ENCODE peak calls at places on chromosomes 13 and 19, in seven cellular contexts. N is psoas muscle, T is esophagus squamous epithelium, F is lung, K is left ventricle myocardium inferior, O is mesenchymal stem cell, G is SK-N-MC. M is an unnamed sample.

GRCh38 chr19:676343-677105 is at the start of gene FSTL3:
- DNase-seq in K (no peak), T (no peak), N (peak), F (no peak), G (no peak), O (peak), M (no peak)

GRCh38 chr13:37429976-37430375 is 168.6 kb downstream of the POSTN start:
- DNase-seq in O (peak), G (no peak), N (no peak), K (no peak), F (no peak), T (no peak), M (no peak)

GRCh38 chr19:18782559-18783225 is 8.4 kb downstream of the COMP start:
- DNase-seq in K (no peak), G (no peak), F (no peak), T (no peak), N (no peak), O (no peak), M (no peak)

GRCh38 chr13:113110048-113110851 is 4.7 kb downstream of the F7 start:
- DNase-seq in O (no peak), G (no peak), T (no peak), F (no peak), K (no peak), N (no peak), M (no peak)

GRCh38 chr13:27252467-27252866 is 1.1 kb downstream of the RPL21 start:
- DNase-seq in K (no peak), N (no peak), F (no peak), G (no peak), O (no peak), T (no peak), M (no peak)

GRCh38 chr19:46924874-46925547 is 64.2 kb downstream of the ARHGAP35 start:
- DNase-seq in O (no peak), G (no peak), K (no peak), N (no peak), F (no peak), T (no peak), M (no peak)

GRCh38 chr19:2685204-2685704 is 17.2 kb downstream of the GNG7 start:
- DNase-seq in K (no peak), T (no peak), N (no peak), G (no peak), O (no peak), F (no peak), M (no peak)

GRCh38 chr13:110338441-110339101 is 31.5 kb downstream of the COL4A2 start:
- DNase-seq in F (no peak), O (peak), T (no peak), N (no peak), G (no peak), K (peak), M (peak)

GRCh38 chr13:20342326-20342725 is 110.2 kb upstream of the GJB6 start:
- DNase-seq in K (no peak), T (no peak), O (no peak), G (no peak), N (no peak), F (no peak), M (no peak)

GRCh38 chr19:18297308-18297707 is 15.9 kb upstream of the JUND start:
- DNase-seq in F (no peak), G (no peak), N (no peak), K (no peak), O (peak), T (no peak), M (no peak)

GRCh38 chr19:50639121-50640112 is at the start of gene SYT3:
- DNase-seq in N (no peak), K (peak), G (no peak), O (no peak), T (no peak), F (no peak), M (peak)

GRCh38 chr13:109985871-109986270 is 199.5 kb upstream of the IRS2 start:
- DNase-seq in F (no peak), K (no peak), T (no peak), N (no peak), O (no peak), G (no peak), M (no peak)

GRCh38 chr13:114074671-114075315 is 57.6 kb downstream of the RASA3 start:
- DNase-seq in N (no peak), K (no peak), G (no peak), T (no peak), F (no peak), O (no peak), M (no peak)

GRCh38 chr19:58294743-58295374 is 10.3 kb upstream of the ERVK3-1 start:
- DNase-seq in F (no peak), G (no peak), T (no peak), K (no peak), N (no peak), O (no peak), M (no peak)

GRCh38 chr19:11256189-11256588 is 6.1 kb downstream of the DOCK6 start:
- DNase-seq in F (no peak), T (no peak), K (peak), O (peak), G (no peak), N (no peak), M (no peak)

GRCh38 chr19:55703790-55704215 is 28.8 kb downstream of the EPN1 start:
- DNase-seq in K (no peak), G (no peak), T (no peak), F (no peak), N (no peak), O (no peak), M (peak)

GRCh38 chr13:113737803-113738202 is 21.2 kb upstream of the TMEM255B start:
- DNase-seq in K (no peak), O (no peak), F (no peak), G (no peak), N (no peak), T (no peak), M (no peak)

GRCh38 chr19:50823389-50824042 is at the start of gene KLK1:
- DNase-seq in F (no peak), G (no peak), N (no peak), O (no peak), T (no peak), K (no peak), M (no peak)

GRCh38 chr19:1400281-1401137 is 833 bp downstream of the GAMT start:
- DNase-seq in K (peak), N (peak), F (no peak), O (peak), T (no peak), G (no peak), M (no peak)

GRCh38 chr13:63304497-63304896 is 1888.8 kb upstream of the PCDH20 start:
- DNase-seq in O (no peak), G (no peak), K (no peak), T (no peak), N (no peak), F (no peak), M (no peak)

GRCh38 chr13:20773194-20774080 is at the start of gene EEF1AKMT1:
- DNase-seq in K (peak), N (peak), F (peak), O (peak), G (no peak), T (peak), M (peak)

GRCh38 chr13:111031531-111031961 is 83.6 kb upstream of the ARHGEF7 start:
- DNase-seq in O (peak), T (no peak), K (no peak), N (peak), G (no peak), F (no peak), M (no peak)

GRCh38 chr19:48271531-48272151 is 1.8 kb downstream of the ZNF114 start:
- DNase-seq in T (no peak), K (peak), G (no peak), N (peak), F (peak), O (peak), M (peak)

GRCh38 chr19:31110331-31110730 is 238.9 kb downstream of the TSHZ3 start:
- DNase-seq in G (no peak), T (no peak), N (no peak), K (no peak), O (peak), F (no peak), M (peak)

GRCh38 chr13:52899206-52899605 is 50.8 kb upstream of the PCDH8 start:
- DNase-seq in T (no peak), N (no peak), F (no peak), G (no peak), K (no peak), O (no peak), M (no peak)

GRCh38 chr13:36244990-36245389 is 30.6 kb upstream of the SOHLH2 start:
- DNase-seq in T (no peak), K (no peak), F (no peak), G (no peak), O (no peak), N (no peak), M (no peak)

GRCh38 chr19:51259348-51260245 is 8.7 kb downstream of the SIGLECL1 start:
- DNase-seq in T (no peak), F (no peak), N (no peak), O (peak), K (peak), G (no peak), M (peak)

GRCh38 chr19:40578442-40578908 is 1.8 kb downstream of the SHKBP1 start:
- DNase-seq in T (no peak), G (no peak), O (peak), K (no peak), N (no peak), F (no peak), M (peak)

GRCh38 chr19:3852614-3853254 is 16.1 kb downstream of the ZFR2 start:
- DNase-seq in G (no peak), O (peak), F (no peak), T (no peak), K (no peak), N (no peak), M (peak)
- H3K27ac ChIP-seq in G (no peak), O (no peak), F (no peak), T (no peak), K (no peak), N (no peak), M (no peak)

DNA sequence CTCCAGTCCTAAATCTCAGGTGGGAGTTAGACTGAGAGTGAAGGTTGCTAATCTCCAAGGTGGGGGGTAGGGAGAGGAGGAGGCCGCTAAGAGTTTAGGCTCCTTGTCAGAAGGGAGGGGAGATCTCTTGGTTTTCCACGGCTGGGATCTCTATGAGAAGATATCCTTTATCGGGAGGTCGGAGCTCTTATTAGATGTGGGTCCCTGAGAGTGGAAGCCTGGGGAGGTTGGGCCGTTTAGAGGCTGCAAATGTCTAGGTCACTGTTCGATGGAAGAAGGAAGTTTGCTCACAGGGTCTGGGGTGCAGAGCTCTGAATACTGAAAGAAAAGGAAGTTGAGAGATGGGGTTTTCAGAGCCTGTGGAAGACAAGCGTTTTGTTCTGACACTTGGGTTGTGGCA is 3.8 kb downstream of the MYADM start:
- DNase-seq in K (no peak), T (no peak), O (peak), G (no peak), F (no peak), N (no peak), M (no peak)
- H3K27ac ChIP-seq in K (peak), T (no peak), O (no peak), G (no peak), F (no peak), N (no peak), M (no peak)

GRCh38 chr19:43754312-43754561 is 525 bp downstream of the SMG9 start:
- DNase-seq in K (no peak), N (no peak), T (peak), F (no peak), G (no peak), O (no peak), M (no peak)

GRCh38 chr19:43751466-43752220 is 3.1 kb downstream of the SMG9 start:
- DNase-seq in G (no peak), K (no peak), N (no peak), T (no peak), O (peak), F (no peak), M (no peak)

GRCh38 chr19:43749898-43750297 is 4.9 kb downstream of the SMG9 start:
- DNase-seq in T (no peak), K (no peak), N (no peak), F (no peak), G (no peak), O (no peak), M (no peak)

GRCh38 chr19:43754562-43755255 is at the start of gene SMG9:
- DNase-seq in N (peak), T (peak), O (peak), F (peak), K (peak), G (peak), M (peak)

DNA sequence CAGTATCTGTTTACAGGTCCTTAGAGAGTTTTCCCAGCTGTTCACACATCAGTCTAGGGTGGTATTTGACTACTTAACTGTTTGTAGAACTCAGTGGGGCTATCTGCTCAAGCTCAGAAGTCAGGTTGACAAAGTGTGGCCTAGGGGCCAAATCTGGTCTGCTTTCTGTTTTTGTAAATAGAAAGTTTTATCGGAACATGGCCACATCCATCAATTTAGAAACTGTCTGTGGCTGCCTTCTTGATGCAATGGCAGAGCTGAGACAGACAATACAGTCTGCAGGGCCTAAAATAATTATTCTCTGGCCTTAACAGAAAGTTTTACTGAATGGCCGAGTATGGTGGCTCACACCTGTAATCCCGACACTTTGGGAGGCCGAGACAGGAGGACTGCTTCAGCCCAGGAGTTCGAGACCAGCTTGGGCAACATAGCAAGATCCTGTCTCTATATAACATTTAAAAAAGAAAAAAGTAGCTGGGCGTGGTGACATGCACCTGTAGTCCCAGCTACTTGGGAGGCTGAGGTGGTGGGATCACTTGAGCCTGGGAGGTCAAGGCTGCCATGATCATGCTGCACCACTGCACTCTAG is 2.4 kb downstream of the SMG9 start:
- DNase-seq in G (no peak), N (no peak), T (no peak), F (no peak), O (peak), K (no peak), M (no peak)
- H3K27ac ChIP-seq in G (no peak), N (no peak), T (peak), F (peak), O (peak), K (no peak), M (no peak)

GRCh38 chr13:33284016-33284415 is 1.5 kb downstream of the STARD13 start:
- DNase-seq in K (no peak), T (no peak), F (no peak), G (no peak), O (no peak), N (no peak), M (no peak)
- H3K27ac ChIP-seq in K (peak), T (peak), F (peak), G (no peak), O (peak), N (peak), M (no peak)

DNA sequence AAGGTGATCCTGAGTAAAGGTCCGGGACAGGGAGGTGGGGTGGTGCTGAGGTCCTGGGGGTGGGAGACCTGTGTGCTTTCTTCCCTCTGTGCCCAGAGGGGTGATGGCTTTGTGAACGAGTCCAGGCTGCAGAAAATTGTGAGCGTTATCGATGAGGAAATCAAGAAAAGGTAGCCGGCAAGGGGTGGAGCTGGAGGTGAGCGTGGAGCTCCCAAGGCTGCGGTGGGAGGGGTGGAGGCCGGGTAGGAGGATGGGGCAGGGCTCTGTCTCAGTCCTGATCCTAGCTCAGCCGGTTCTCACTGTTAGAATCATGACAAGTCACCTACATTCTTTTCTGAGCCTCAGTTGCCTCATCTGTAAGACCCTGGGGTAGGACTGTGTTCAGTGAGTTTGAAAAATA is 4.0 kb downstream of the SELENOV start:
- DNase-seq in F (no peak), O (no peak), N (no peak), T (no peak), K (no peak), G (no peak), M (no peak)
- H3K27ac ChIP-seq in F (no peak), O (no peak), N (no peak), T (no peak), K (no peak), G (no peak), M (no peak)